ENCODE peak calls at places on chromosome 9, in four cellular contexts. A is A549, D is HepG2, O is WTC11. J is an unnamed sample.

GRCh38 chr9:91164724-91165520 is 196.8 kb downstream of the AUH start:
- DNase-seq in A (peak; percentile 86), D (peak; percentile 30), O (no peak), J (peak; percentile 73)

GRCh38 chr9:126411225-126411947 is 84.8 kb downstream of the MVB12B start:
- DNase-seq in A (no peak), D (no peak), O (no peak), J (no peak)

GRCh38 chr9:118637681-118638080 is 731.6 kb downstream of the BRINP1 start:
- DNase-seq in A (no peak), D (no peak), O (no peak), J (no peak)

GRCh38 chr9:75855509-75855908 is 35.0 kb upstream of the PCSK5 start:
- DNase-seq in A (no peak), D (peak; percentile 13), O (no peak), J (no peak)

GRCh38 chr9:37977851-37978250 is 73.9 kb upstream of the SLC25A51 start:
- DNase-seq in A (no peak), D (no peak), O (no peak), J (no peak)

GRCh38 chr9:86722706-86723075 is 224.6 kb downstream of the GAS1 start:
- DNase-seq in A (no peak), D (no peak), O (no peak), J (no peak)

GRCh38 chr9:38035873-38036272 is 33.2 kb downstream of the SHB start:
- DNase-seq in A (peak; percentile 62), D (peak; percentile 66), O (no peak), J (no peak)

GRCh38 chr9:91515074-91515687 is 91.5 kb upstream of the NFIL3 start:
- DNase-seq in A (no peak), D (no peak), O (no peak), J (peak; percentile 72)

GRCh38 chr9:83334320-83334719 is 203.9 kb downstream of the FRMD3 start:
- DNase-seq in A (peak; percentile 35), D (peak; percentile 64), O (peak; percentile 85), J (peak; percentile 65)

GRCh38 chr9:134707031-134707680 is 65.6 kb downstream of the COL5A1 start:
- DNase-seq in A (no peak), D (peak; percentile 7), O (no peak), J (no peak)

GRCh38 chr9:32350682-32351081 is 33.8 kb upstream of the ACO1 start:
- DNase-seq in A (peak; percentile 5), D (peak; percentile 20), O (no peak), J (peak; percentile 4)

DNA sequence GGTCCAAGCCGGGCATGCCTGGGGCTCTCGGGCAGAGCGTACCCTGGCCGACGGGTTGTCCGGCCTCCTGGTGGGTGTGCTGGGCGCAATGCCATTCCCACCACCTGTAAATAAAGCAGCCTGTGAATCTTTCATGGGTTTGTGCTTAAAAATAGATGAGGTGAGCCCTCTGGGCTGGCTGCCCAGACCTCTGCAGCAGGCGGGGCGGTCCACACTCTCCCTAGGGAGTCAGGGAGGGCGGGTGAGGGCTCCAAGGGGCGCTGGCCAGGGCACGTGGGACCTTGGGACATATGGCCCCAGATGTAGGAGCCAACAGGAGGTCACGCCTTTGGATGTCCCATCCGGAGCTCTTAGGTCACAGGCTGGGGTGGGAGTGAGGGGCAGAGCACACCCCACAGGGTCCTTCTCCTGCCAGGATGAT is 3.6 kb upstream of the AGPAT2 start:
- DNase-seq in A (no peak), D (no peak), O (no peak), J (no peak)
- TF ChIP-seq HMGXB4 in A (no peak), D (no peak), O (no peak), J (no peak)

DNA sequence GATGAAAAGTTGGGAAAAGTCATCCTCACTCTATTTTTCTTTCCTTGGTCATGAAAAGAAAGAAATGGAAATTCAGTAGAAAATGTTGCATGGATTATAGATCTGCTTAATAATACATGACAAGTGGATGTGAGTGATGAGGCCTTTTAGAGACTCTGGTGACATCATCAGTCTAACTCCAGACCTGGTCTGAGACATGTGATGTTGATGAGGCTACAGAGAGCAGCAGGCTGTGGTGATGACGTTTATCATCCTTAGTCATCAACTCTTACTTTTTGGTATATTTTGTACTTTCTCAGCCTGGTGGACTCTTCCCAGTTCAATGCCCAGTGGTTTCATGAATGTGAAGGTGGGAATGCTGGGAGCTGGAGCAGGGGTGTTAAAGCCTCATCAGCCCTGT is 116.4 kb downstream of the TTLL11 start:
- DNase-seq in A (peak; percentile 39), D (no peak), O (no peak), J (no peak)
- TF ChIP-seq HMGXB4 in A (no peak), D (no peak), O (no peak), J (no peak)

DNA sequence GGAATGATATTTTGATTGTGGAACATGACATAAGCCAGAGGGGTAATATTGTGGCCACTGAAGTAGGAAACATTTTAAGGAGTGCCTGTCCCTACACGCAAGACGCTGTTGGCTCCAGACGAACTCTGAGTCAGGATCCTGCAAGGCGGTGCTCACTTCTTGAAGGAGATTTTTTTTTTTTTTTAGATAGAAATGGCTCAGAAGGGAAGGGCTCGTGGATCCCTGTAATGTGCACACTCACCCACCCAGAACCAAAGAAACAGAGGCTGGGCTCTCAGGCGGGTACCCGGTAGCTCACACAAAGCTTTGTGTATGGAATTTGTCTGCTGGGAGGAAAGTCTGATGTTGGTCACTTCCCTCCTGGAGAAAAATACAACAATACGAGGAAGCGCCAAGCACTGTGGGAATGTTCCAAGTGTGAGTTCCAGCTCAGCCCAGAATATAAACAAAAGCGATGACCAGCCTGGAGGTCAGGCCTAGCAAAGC is 25.7 kb downstream of the RAPGEF1 start:
- DNase-seq in A (no peak), D (no peak), O (no peak), J (no peak)
- TF ChIP-seq HMGXB4 in A (no peak), D (no peak), O (no peak), J (no peak)

DNA sequence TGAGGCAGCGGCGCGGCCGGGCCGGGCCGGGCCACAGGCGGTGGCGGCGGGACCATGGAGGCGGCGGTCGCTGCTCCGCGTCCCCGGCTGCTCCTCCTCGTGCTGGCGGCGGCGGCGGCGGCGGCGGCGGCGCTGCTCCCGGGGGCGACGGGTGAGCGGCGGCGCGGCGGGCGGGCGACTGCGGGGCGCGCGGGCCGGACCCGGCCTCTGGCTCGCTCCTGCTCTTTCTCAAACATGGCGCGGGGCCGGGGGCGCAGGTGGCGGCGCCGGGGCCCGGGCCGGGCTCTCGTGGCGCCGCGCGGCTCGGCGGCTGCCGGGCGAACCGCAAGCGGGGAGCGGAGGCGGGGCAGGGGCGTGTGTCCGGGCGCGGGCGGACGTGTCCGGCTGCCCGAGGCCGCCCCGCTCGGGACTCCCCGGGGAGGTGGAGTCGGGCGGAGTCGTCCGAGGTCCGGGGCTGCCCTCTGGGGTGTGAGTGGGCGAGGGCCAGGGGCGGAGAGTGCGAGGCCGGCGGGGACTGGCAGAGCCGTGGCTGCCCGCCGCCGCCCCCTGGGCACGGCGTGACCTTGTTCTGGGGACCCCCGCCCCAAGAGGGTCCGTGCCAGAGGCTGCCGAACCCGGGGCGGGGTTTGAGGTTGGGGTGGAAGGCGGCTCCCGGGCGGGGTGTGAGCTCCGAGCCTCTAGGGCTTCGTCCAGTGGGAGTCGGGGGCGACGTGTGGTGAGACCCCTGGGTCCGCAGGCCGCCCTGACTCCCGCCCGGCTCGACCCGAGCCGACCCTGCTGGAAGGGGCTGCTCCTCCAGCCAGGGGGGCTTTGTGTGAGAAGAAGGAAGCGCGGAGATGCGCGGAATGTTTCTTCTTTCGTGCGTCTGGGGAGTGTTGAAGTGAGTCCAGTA is 485 bp downstream of the TGFBR1 start:
- DNase-seq in A (peak; percentile 69), D (peak; percentile 52), O (peak; percentile 60), J (peak; percentile 81)
- TF ChIP-seq HMGXB4 in A (no peak), D (peak; percentile 9), O (no peak), J (no peak)

GRCh38 chr9:33447404-33448158 is at the start of gene AQP3:
- DNase-seq in A (peak; percentile 80), D (peak; percentile 11), O (peak; percentile 86), J (peak; percentile 80)
- TF ChIP-seq HMGXB4 in A (no peak), D (peak; percentile 64), O (peak; percentile 73), J (no peak)

DNA sequence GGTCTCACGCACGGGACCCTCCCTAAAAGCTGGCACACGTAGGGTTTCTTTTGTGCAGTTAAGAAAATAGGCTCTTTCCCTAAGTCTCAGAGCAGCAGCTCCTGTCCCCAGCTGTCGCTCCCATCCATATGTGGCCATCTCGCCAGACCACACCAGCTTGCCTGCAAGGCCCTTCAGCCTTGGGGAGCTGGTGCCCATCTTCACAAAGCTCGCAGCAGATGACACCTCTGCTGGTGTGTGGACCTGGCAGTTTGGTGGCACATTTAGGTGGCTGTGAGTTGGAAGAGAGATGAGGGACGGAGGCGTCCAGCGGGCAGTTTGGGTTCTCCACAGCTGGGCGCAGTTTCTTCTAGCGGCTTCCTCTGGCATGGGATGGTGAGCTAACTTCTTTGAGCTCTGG is 239.0 kb downstream of the FANCC start:
- DNase-seq in A (no peak), D (no peak), O (no peak), J (no peak)
- TF ChIP-seq HMGXB4 in A (no peak), D (no peak), O (no peak), J (no peak)

GRCh38 chr9:136646827-136647711 is 15.6 kb upstream of the EGFL7 start:
- DNase-seq in A (no peak), D (no peak), O (no peak), J (no peak)

GRCh38 chr9:136651859-136652258 is 10.9 kb upstream of the EGFL7 start:
- DNase-seq in A (no peak), D (no peak), O (no peak), J (no peak)

GRCh38 chr9:136650648-136651047 is 12.1 kb upstream of the EGFL7 start:
- DNase-seq in A (no peak), D (no peak), O (no peak), J (no peak)

GRCh38 chr9:136645903-136646754 is 16.6 kb upstream of the EGFL7 start:
- DNase-seq in A (no peak), D (peak; percentile 24), O (no peak), J (peak; percentile 89)

GRCh38 chr9:136648746-136649145 is 14.0 kb upstream of the EGFL7 start:
- DNase-seq in A (no peak), D (no peak), O (no peak), J (peak; percentile 49)
- TF ChIP-seq HMGXB4 in A (no peak), D (no peak), O (no peak), J (no peak)

DNA sequence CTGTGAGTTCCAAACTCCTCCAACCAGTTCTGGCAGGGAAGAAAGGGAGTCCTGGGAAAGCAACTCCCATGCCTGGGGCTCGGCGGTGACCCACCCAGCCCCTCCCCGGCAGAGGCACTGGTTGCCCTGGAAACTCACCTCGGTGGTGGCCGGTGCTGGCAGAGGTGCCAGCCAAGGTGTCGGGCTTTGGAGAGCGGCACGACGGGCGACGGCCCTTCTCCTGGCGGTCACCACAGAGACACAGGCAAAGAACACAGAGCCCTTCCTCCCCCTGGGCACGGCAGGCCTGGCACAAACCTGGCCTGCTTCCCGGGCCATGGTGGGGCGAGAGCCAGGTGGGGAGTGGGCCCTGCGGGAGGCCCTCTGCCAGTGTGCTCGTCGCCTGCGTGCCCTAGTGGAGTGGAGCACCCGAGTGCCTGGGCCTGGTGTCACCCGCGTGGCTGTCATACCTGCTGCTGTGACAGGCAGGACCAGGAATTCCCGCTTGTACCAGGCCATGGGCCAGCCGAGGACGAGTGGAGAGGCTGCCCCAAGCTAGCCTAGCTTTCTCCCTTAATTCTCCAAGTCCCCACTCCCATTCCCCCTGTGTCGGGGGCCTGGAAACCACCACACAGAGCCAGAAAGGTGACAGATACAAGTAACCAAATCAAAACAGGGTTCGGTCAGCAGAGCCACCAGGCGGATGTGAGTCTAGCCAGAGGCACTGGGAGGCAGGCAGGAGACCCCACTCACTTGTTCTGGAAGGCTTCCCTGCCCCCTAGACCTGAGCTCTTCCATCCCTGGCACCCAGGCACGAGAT is 8.2 kb upstream of the RALGDS start:
- DNase-seq in A (no peak), D (no peak), O (no peak), J (no peak)
- TF ChIP-seq HMGXB4 in A (no peak), D (no peak), O (no peak), J (no peak)

GRCh38 chr9:12538842-12539584 is 154.2 kb upstream of the TYRP1 start:
- DNase-seq in A (no peak), D (no peak), O (peak; percentile 12), J (no peak)

GRCh38 chr9:12539602-12540001 is 153.6 kb upstream of the TYRP1 start:
- DNase-seq in A (no peak), D (no peak), O (no peak), J (no peak)

GRCh38 chr9:12544700-12545099 is 148.5 kb upstream of the TYRP1 start:
- DNase-seq in A (no peak), D (no peak), O (no peak), J (no peak)
- TF ChIP-seq HMGXB4 in A (no peak), D (no peak), O (no peak), J (no peak)

J was measured in K562.